ENCODE peak calls at places on chromosomes 11 and 22, in five cellular contexts. X is Panc1, L is AG10803, D is HL-60, G is astrocyte of the spinal cord. F is an unnamed sample.

GRCh38 chr11:125728969-125729368 is 17.1 kb upstream of the PATE1 start:
- DNase-seq in D (no peak), G (no peak), X (no peak), L (no peak), F (no peak)

GRCh38 chr11:65651589-65652510 is 10.9 kb downstream of the RELA start:
- DNase-seq in G (peak), X (no peak), L (no peak), D (no peak), F (peak)

GRCh38 chr22:29727248-29727551 is 7.4 kb downstream of the CABP7 start:
- DNase-seq in G (no peak), L (peak), D (peak), X (no peak), F (peak)

GRCh38 chr11:132318421-132319157 is 948.2 kb downstream of the NTM start:
- DNase-seq in D (no peak), X (no peak), L (peak), G (peak), F (peak)

GRCh38 chr11:35107866-35108265 is 31.1 kb upstream of the CD44 start:
- DNase-seq in G (no peak), D (peak), X (no peak), L (no peak), F (no peak)

GRCh38 chr11:19025799-19026406 is 34.6 kb downstream of the MRGPRX2 start:
- DNase-seq in D (no peak), X (no peak), L (peak), G (no peak), F (peak)

GRCh38 chr11:90635886-90636285 is 413.0 kb upstream of the CHORDC1 start:
- DNase-seq in G (no peak), X (no peak), D (no peak), L (no peak), F (no peak)

GRCh38 chr11:10348650-10349280 is 43.9 kb downstream of the ADM start:
- DNase-seq in D (no peak), X (no peak), G (peak), L (peak), F (peak)

GRCh38 chr22:49517211-49517610 is 310.5 kb downstream of the BRD1 start:
- DNase-seq in L (no peak), X (no peak), D (no peak), G (no peak), F (no peak)

GRCh38 chr11:96500440-96500839 is 110.6 kb downstream of the JRKL start:
- DNase-seq in X (no peak), G (no peak), D (no peak), L (no peak), F (no peak)

GRCh38 chr22:37604875-37605274 is 3.8 kb upstream of the GGA1 start:
- DNase-seq in G (no peak), L (no peak), X (no peak), D (no peak), F (no peak)

GRCh38 chr11:106031210-106031845 is 9.3 kb upstream of the MSANTD4 start:
- DNase-seq in X (peak), G (no peak), D (no peak), L (no peak), F (peak)

GRCh38 chr11:88695701-88696414 is 358.3 kb upstream of the CTSC start:
- DNase-seq in L (no peak), G (no peak), D (no peak), X (no peak), F (no peak)

GRCh38 chr22:24133187-24133965 is 47.9 kb upstream of the SUSD2 start:
- DNase-seq in X (no peak), L (peak), G (peak), D (no peak), F (peak)

GRCh38 chr11:113137735-113138529 is 176.5 kb upstream of the TTC12 start:
- DNase-seq in X (no peak), G (no peak), L (no peak), D (no peak), F (no peak)

GRCh38 chr22:47195676-47196492 is 433.4 kb downstream of the TBC1D22A start:
- DNase-seq in D (no peak), X (no peak), L (no peak), G (no peak), F (peak)

GRCh38 chr22:35792501-35792900 is 74.8 kb downstream of the APOL5 start:
- DNase-seq in G (no peak), L (no peak), D (no peak), X (no peak), F (no peak)

GRCh38 chr11:64918056-64918455 is 1.0 kb upstream of the ATG2A start:
- DNase-seq in L (peak), X (no peak), D (peak), G (peak), F (peak)

GRCh38 chr11:115530752-115531151 is 26.5 kb upstream of the CADM1 start:
- DNase-seq in G (no peak), D (peak), X (no peak), L (no peak), F (no peak)

GRCh38 chr11:122093731-122094130 is 22.3 kb downstream of the BLID start:
- DNase-seq in L (peak), X (no peak), G (peak), D (no peak), F (peak)

GRCh38 chr22:35008213-35008612 is 57.7 kb upstream of the ISX start:
- DNase-seq in G (no peak), D (no peak), L (no peak), X (no peak), F (no peak)

GRCh38 chr22:38554281-38554680 is 15.7 kb downstream of the DMC1 start:
- DNase-seq in D (no peak), L (peak), X (no peak), G (peak), F (peak)

GRCh38 chr22:30295576-30295975 is 6.3 kb upstream of the CASTOR1 start:
- DNase-seq in L (no peak), G (no peak), X (no peak), D (no peak), F (no peak)

GRCh38 chr11:7252683-7253213 is 1.0 kb downstream of the SYT9 start:
- DNase-seq in X (no peak), D (no peak), G (no peak), L (no peak), F (no peak)

GRCh38 chr11:47791774-47792173 is 24.6 kb upstream of the FNBP4 start:
- DNase-seq in D (no peak), G (no peak), L (no peak), X (no peak), F (no peak)

GRCh38 chr11:581342-581741 is 5.1 kb downstream of the PHRF1 start:
- DNase-seq in L (no peak), D (no peak), G (no peak), X (no peak), F (no peak)

GRCh38 chr11:101428918-101429317 is 154.9 kb downstream of the TRPC6 start:
- DNase-seq in D (no peak), G (no peak), X (no peak), L (peak), F (peak)
- TF ChIP-seq CTCF in D (no peak), G (peak), X (peak), L (peak), F (peak)

GRCh38 chr11:62181097-62181496 is 8.9 kb upstream of the SCGB1D1 start:
- DNase-seq in D (no peak), G (no peak), X (no peak), L (no peak), F (no peak)
- H3K4me3 ChIP-seq in D (no peak), G (no peak), X (no peak), L (no peak), F (no peak)

GRCh38 chr11:109697140-109697843 is 275.3 kb downstream of the C11orf87 start:
- DNase-seq in G (peak), L (peak), X (peak), D (peak), F (peak)
- TF ChIP-seq CTCF in G (peak), L (peak), X (peak), D (peak), F (peak)

GRCh38 chr11:67406969-67407699 is 3.3 kb downstream of the TBC1D10C start:
- DNase-seq in D (no peak), G (no peak), X (no peak), L (no peak), F (no peak)
- H3K4me3 ChIP-seq in D (no peak), G (no peak), X (no peak), L (no peak), F (no peak)

GRCh38 chr11:128691802-128692749 is 1.8 kb upstream of the FLI1 start:
- DNase-seq in D (no peak), X (no peak), L (no peak), G (no peak), F (no peak)
- TF ChIP-seq CTCF in D (no peak), X (no peak), L (peak), G (peak), F (peak)

F was measured in fibroblast of pulmonary artery.